ENCODE peak calls at places on chromosome 7, in eight cellular contexts. One of them, this sample, is unnamed.
A peak's percentile ranks its signal among the peaks of the same experiment; 100 is the strongest.

GRCh38 chr7:2231992-2232765 is 566 bp downstream of the MAD1L1 start:
- DNase-seq in HepG2: peak; percentile 47
- DNase-seq in HCT116: no peak
- DNase-seq in A549: no peak
- DNase-seq in K562: peak; percentile 82
- DNase-seq in endothelial cell of umbilical vein: peak; percentile 45
- DNase-seq in H1: no peak
- DNase-seq in GM12878: no peak
- DNase-seq in this sample: peak; percentile 66

GRCh38 chr7:38303866-38304265 is 30.4 kb upstream of the TARP start:
- DNase-seq in HepG2: no peak
- DNase-seq in HCT116: no peak
- DNase-seq in A549: no peak
- DNase-seq in K562: no peak
- DNase-seq in endothelial cell of umbilical vein: no peak
- DNase-seq in H1: no peak
- DNase-seq in GM12878: no peak
- DNase-seq in this sample: no peak

GRCh38 chr7:42014625-42015412 is 222.2 kb downstream of the GLI3 start:
- DNase-seq in HepG2: peak; percentile 29
- DNase-seq in HCT116: peak; percentile 44
- DNase-seq in A549: peak; percentile 75
- DNase-seq in K562: peak; percentile 63
- DNase-seq in endothelial cell of umbilical vein: peak; percentile 42
- DNase-seq in H1: peak; percentile 23
- DNase-seq in GM12878: no peak
- DNase-seq in this sample: peak; percentile 78

GRCh38 chr7:31137234-31137633 is 85.1 kb downstream of the ADCYAP1R1 start:
- DNase-seq in HepG2: no peak
- DNase-seq in HCT116: no peak
- DNase-seq in A549: no peak
- DNase-seq in K562: no peak
- DNase-seq in endothelial cell of umbilical vein: no peak
- DNase-seq in H1: no peak
- DNase-seq in GM12878: no peak
- DNase-seq in this sample: no peak

GRCh38 chr7:73623798-73624668 is at the start of gene MLXIPL:
- DNase-seq in HepG2: peak; percentile 83
- DNase-seq in HCT116: peak; percentile 75
- DNase-seq in A549: peak; percentile 78
- DNase-seq in K562: peak; percentile 99
- DNase-seq in endothelial cell of umbilical vein: peak; percentile 51
- DNase-seq in H1: peak; percentile 73
- DNase-seq in GM12878: no peak
- DNase-seq in this sample: no peak

GRCh38 chr7:90412458-90413184 is 9.4 kb downstream of the CLDN12 start:
- DNase-seq in HepG2: peak; percentile 44
- DNase-seq in HCT116: peak; percentile 15
- DNase-seq in A549: peak; percentile 50
- DNase-seq in K562: no peak
- DNase-seq in endothelial cell of umbilical vein: no peak
- DNase-seq in H1: no peak
- DNase-seq in GM12878: no peak
- DNase-seq in this sample: peak; percentile 57

GRCh38 chr7:3138206-3138605 is 94.5 kb upstream of the CARD11 start:
- DNase-seq in HepG2: no peak
- DNase-seq in HCT116: no peak
- DNase-seq in A549: no peak
- DNase-seq in K562: no peak
- DNase-seq in endothelial cell of umbilical vein: no peak
- DNase-seq in H1: no peak
- DNase-seq in GM12878: no peak
- DNase-seq in this sample: no peak

GRCh38 chr7:102914585-102914984 is 1.8 kb downstream of the LRRC17 start:
- DNase-seq in HepG2: no peak
- DNase-seq in HCT116: no peak
- DNase-seq in A549: no peak
- DNase-seq in K562: no peak
- DNase-seq in endothelial cell of umbilical vein: no peak
- DNase-seq in H1: no peak
- DNase-seq in GM12878: no peak
- DNase-seq in this sample: no peak

GRCh38 chr7:132251327-132251659 is 325.0 kb downstream of the PLXNA4 start:
- DNase-seq in HepG2: peak; percentile 87
- DNase-seq in HCT116: no peak
- DNase-seq in A549: peak; percentile 17
- DNase-seq in K562: no peak
- DNase-seq in endothelial cell of umbilical vein: no peak
- DNase-seq in H1: no peak
- DNase-seq in GM12878: no peak
- DNase-seq in this sample: no peak

GRCh38 chr7:37770813-37771212 is 77.6 kb upstream of the NME8 start:
- DNase-seq in HepG2: no peak
- DNase-seq in HCT116: no peak
- DNase-seq in A549: no peak
- DNase-seq in K562: no peak
- DNase-seq in endothelial cell of umbilical vein: no peak
- DNase-seq in H1: no peak
- DNase-seq in GM12878: no peak
- DNase-seq in this sample: no peak

GRCh38 chr7:38068461-38068860 is 109.6 kb upstream of the STARD3NL start:
- DNase-seq in HepG2: no peak
- DNase-seq in HCT116: no peak
- DNase-seq in A549: no peak
- DNase-seq in K562: no peak
- DNase-seq in endothelial cell of umbilical vein: no peak
- DNase-seq in H1: no peak
- DNase-seq in GM12878: no peak
- DNase-seq in this sample: peak; percentile 8

GRCh38 chr7:69864283-69864682 is 266.0 kb downstream of the AUTS2 start:
- DNase-seq in HepG2: no peak
- DNase-seq in HCT116: no peak
- DNase-seq in A549: no peak
- DNase-seq in K562: no peak
- DNase-seq in endothelial cell of umbilical vein: no peak
- DNase-seq in H1: no peak
- DNase-seq in GM12878: no peak
- DNase-seq in this sample: no peak

GRCh38 chr7:55349126-55349525 is 16.0 kb upstream of the LANCL2 start:
- DNase-seq in HepG2: no peak
- DNase-seq in HCT116: no peak
- DNase-seq in A549: no peak
- DNase-seq in K562: no peak
- DNase-seq in endothelial cell of umbilical vein: no peak
- DNase-seq in H1: no peak
- DNase-seq in GM12878: no peak
- DNase-seq in this sample: no peak

GRCh38 chr7:100680589-100681271 is 7.2 kb downstream of the GNB2 start:
- DNase-seq in HepG2: no peak
- DNase-seq in HCT116: no peak
- DNase-seq in A549: no peak
- DNase-seq in K562: no peak
- DNase-seq in endothelial cell of umbilical vein: no peak
- DNase-seq in H1: no peak
- DNase-seq in GM12878: no peak
- DNase-seq in this sample: peak; percentile 57

GRCh38 chr7:99365318-99366141 is 9.0 kb upstream of the ARPC1B start:
- DNase-seq in HepG2: peak; percentile 22
- DNase-seq in HCT116: no peak
- DNase-seq in A549: peak; percentile 45
- DNase-seq in K562: peak; percentile 82
- DNase-seq in endothelial cell of umbilical vein: peak; percentile 44
- DNase-seq in H1: no peak
- DNase-seq in GM12878: no peak
- DNase-seq in this sample: peak; percentile 52

GRCh38 chr7:107230334-107230733 is 61.5 kb downstream of the HBP1 start:
- DNase-seq in HepG2: no peak
- DNase-seq in HCT116: no peak
- DNase-seq in A549: no peak
- DNase-seq in K562: no peak
- DNase-seq in endothelial cell of umbilical vein: peak; percentile 51
- DNase-seq in H1: no peak
- DNase-seq in GM12878: no peak
- DNase-seq in this sample: no peak

GRCh38 chr7:80722596-80723141 is 84.2 kb downstream of the CD36 start:
- DNase-seq in HepG2: peak; percentile 45
- DNase-seq in HCT116: peak; percentile 98
- DNase-seq in A549: peak; percentile 98
- DNase-seq in K562: no peak
- DNase-seq in endothelial cell of umbilical vein: peak; percentile 48
- DNase-seq in H1: peak; percentile 43
- DNase-seq in GM12878: no peak
- DNase-seq in this sample: no peak

GRCh38 chr7:44145419-44145968 is 4.4 kb upstream of the MYL7 start:
- DNase-seq in HepG2: no peak
- DNase-seq in HCT116: no peak
- DNase-seq in A549: no peak
- DNase-seq in K562: peak; percentile 22
- DNase-seq in endothelial cell of umbilical vein: no peak
- DNase-seq in H1: no peak
- DNase-seq in GM12878: no peak
- DNase-seq in this sample: no peak

GRCh38 chr7:149722356-149722957 is 50.9 kb downstream of the ZNF467 start:
- DNase-seq in HepG2: no peak
- DNase-seq in HCT116: no peak
- DNase-seq in A549: no peak
- DNase-seq in K562: no peak
- DNase-seq in endothelial cell of umbilical vein: no peak
- DNase-seq in H1: no peak
- DNase-seq in GM12878: no peak
- DNase-seq in this sample: no peak
- TF ChIP-seq MAX in HepG2: no peak
- TF ChIP-seq MAX in HCT116: no peak
- TF ChIP-seq MAX in A549: no peak
- TF ChIP-seq MAX in K562: peak; percentile 23
- TF ChIP-seq MAX in endothelial cell of umbilical vein: no peak
- TF ChIP-seq MAX in H1: no peak
- TF ChIP-seq MAX in GM12878: no peak
- TF ChIP-seq MAX in this sample: no peak

DNA sequence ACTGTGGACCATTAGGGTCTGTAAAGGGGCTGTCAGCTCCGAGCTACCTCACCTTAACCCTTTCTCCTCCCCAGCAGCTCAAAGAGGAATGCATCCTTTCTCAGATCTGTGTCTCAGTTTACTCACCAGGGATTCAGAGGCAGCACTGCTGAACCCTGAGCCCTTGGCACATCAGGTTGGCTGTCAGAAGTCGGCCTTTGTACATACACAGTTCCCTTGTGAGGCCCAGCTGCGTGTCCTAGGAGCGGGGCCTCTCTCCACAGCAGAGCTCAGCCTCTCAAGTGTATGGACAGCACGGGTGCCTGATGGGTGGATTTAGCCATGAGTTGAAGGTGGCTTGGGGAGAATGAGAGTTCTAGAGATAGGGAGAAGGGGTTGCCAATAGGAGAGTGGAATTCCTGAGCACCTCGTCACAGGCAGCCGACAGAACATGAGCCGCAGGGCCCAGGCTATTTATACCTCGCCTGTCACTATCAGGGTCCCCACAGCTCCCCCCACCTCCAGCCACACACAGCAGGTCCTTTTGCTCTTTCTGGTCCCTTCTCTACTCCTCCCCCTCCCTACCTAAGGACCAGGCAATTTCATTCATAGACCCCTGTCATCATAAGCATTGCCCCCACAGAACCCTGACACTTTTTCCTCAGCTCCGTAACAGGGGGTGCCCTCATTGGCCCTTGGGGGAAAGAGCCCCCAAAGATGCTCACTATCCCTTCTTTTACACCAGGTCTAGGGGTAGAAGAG is 2.1 kb upstream of the FLNC start:
- DNase-seq in HepG2: peak; percentile 20
- DNase-seq in HCT116: peak; percentile 34
- DNase-seq in A549: no peak
- DNase-seq in K562: no peak
- DNase-seq in endothelial cell of umbilical vein: no peak
- DNase-seq in H1: no peak
- DNase-seq in GM12878: no peak
- DNase-seq in this sample: no peak
- TF ChIP-seq POLR2A in HepG2: no peak
- TF ChIP-seq POLR2A in HCT116: no peak
- TF ChIP-seq POLR2A in A549: no peak
- TF ChIP-seq POLR2A in K562: no peak
- TF ChIP-seq POLR2A in endothelial cell of umbilical vein: no peak
- TF ChIP-seq POLR2A in H1: no peak
- TF ChIP-seq POLR2A in GM12878: no peak
- TF ChIP-seq POLR2A in this sample: no peak

DNA sequence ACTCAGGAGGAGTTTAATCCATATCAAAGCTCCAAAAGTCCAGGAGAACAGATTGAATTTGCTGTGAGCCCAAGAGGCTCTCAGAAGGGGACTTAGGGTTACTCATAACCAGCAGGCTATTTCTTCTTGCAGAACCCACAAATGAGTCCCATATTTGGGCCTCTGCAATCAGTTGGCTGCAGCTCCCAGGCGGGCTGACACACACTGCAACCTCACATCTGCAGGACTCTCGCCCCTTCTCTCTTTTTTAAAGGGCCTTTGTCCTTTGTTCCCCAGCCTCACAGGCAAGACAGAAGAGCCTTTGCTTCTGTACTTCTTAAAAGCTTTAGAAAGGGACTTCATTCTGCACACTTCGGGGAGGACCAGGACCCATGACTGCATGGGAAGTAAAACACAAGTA is 26.7 kb downstream of the CREB3L2 start:
- DNase-seq in HepG2: no peak
- DNase-seq in HCT116: no peak
- DNase-seq in A549: no peak
- DNase-seq in K562: no peak
- DNase-seq in endothelial cell of umbilical vein: no peak
- DNase-seq in H1: no peak
- DNase-seq in GM12878: no peak
- DNase-seq in this sample: no peak
- TF ChIP-seq MAX in HepG2: no peak
- TF ChIP-seq MAX in HCT116: no peak
- TF ChIP-seq MAX in A549: no peak
- TF ChIP-seq MAX in K562: no peak
- TF ChIP-seq MAX in endothelial cell of umbilical vein: no peak
- TF ChIP-seq MAX in H1: no peak
- TF ChIP-seq MAX in GM12878: no peak
- TF ChIP-seq MAX in this sample: no peak

GRCh38 chr7:101815826-101816488 is 1.5 kb upstream of the CUX1 start:
- DNase-seq in HepG2: peak; percentile 70
- DNase-seq in HCT116: peak; percentile 73
- DNase-seq in A549: peak; percentile 84
- DNase-seq in K562: peak; percentile 82
- DNase-seq in endothelial cell of umbilical vein: peak; percentile 67
- DNase-seq in H1: peak; percentile 33
- DNase-seq in GM12878: no peak
- DNase-seq in this sample: peak; percentile 94

GRCh38 chr7:101814996-101815825 is 2.2 kb upstream of the CUX1 start:
- DNase-seq in HepG2: no peak
- DNase-seq in HCT116: no peak
- DNase-seq in A549: peak; percentile 50
- DNase-seq in K562: peak; percentile 94
- DNase-seq in endothelial cell of umbilical vein: peak; percentile 10
- DNase-seq in H1: no peak
- DNase-seq in GM12878: no peak
- DNase-seq in this sample: peak; percentile 78

GRCh38 chr7:101812595-101812994 is 4.8 kb upstream of the CUX1 start:
- DNase-seq in HepG2: no peak
- DNase-seq in HCT116: no peak
- DNase-seq in A549: no peak
- DNase-seq in K562: no peak
- DNase-seq in endothelial cell of umbilical vein: no peak
- DNase-seq in H1: no peak
- DNase-seq in GM12878: no peak
- DNase-seq in this sample: no peak

GRCh38 chr7:101813414-101814019 is 3.9 kb upstream of the CUX1 start:
- DNase-seq in HepG2: no peak
- DNase-seq in HCT116: no peak
- DNase-seq in A549: no peak
- DNase-seq in K562: no peak
- DNase-seq in endothelial cell of umbilical vein: no peak
- DNase-seq in H1: no peak
- DNase-seq in GM12878: no peak
- DNase-seq in this sample: peak; percentile 64

GRCh38 chr7:101814081-101814995 is 3.1 kb upstream of the CUX1 start:
- DNase-seq in HepG2: peak; percentile 36
- DNase-seq in HCT116: no peak
- DNase-seq in A549: peak; percentile 70
- DNase-seq in K562: peak; percentile 87
- DNase-seq in endothelial cell of umbilical vein: peak; percentile 54
- DNase-seq in H1: no peak
- DNase-seq in GM12878: no peak
- DNase-seq in this sample: peak; percentile 89
- TF ChIP-seq POLR2A in HepG2: no peak
- TF ChIP-seq POLR2A in HCT116: peak; percentile 14
- TF ChIP-seq POLR2A in A549: peak; percentile 34
- TF ChIP-seq POLR2A in K562: peak; percentile 40
- TF ChIP-seq POLR2A in endothelial cell of umbilical vein: no peak
- TF ChIP-seq POLR2A in H1: no peak
- TF ChIP-seq POLR2A in GM12878: no peak
- TF ChIP-seq POLR2A in this sample: peak; percentile 30

This sample was measured in NB4.